ENCODE peak calls at places on chromosomes 12 and 14, in nine cellular contexts. W is mesenchymal stem cell, D is cardiac fibroblast, U is amniotic stem cell, F is fibroblast of lung, I is NCI-H1694 treated with DMSO at 0.1 percent for 48 hours, J is DMS79, K is keratinocyte, Z is body of pancreas. O is an unnamed sample.

GRCh38 chr12:105480162-105480561 is 149.7 kb downstream of the C12orf75 start:
- DNase-seq in F (peak), W (peak), D (no peak), U (no peak), Z (no peak), I (no peak), J (no peak), K (no peak), O (peak)

GRCh38 chr14:29354446-29354845 is 573.2 kb downstream of the PRKD1 start:
- DNase-seq in W (no peak), F (no peak), K (no peak), Z (no peak), D (no peak), J (no peak), U (no peak), I (peak), O (no peak)

GRCh38 chr14:23182372-23183014 is 967 bp downstream of the SLC7A8 start:
- DNase-seq in J (peak), U (no peak), W (no peak), F (no peak), D (no peak), Z (peak), I (peak), K (no peak), O (no peak)

GRCh38 chr12:58583956-58584355 is 336.3 kb downstream of the LRIG3 start:
- DNase-seq in D (no peak), F (peak), Z (no peak), K (no peak), W (peak), J (no peak), U (no peak), I (no peak), O (no peak)

GRCh38 chr12:92021665-92022033 is 124.0 kb downstream of the BTG1 start:
- DNase-seq in I (no peak), K (no peak), F (no peak), W (no peak), U (no peak), D (no peak), Z (no peak), J (no peak), O (no peak)

GRCh38 chr14:32366256-32366655 is 37.2 kb downstream of the AKAP6 start:
- DNase-seq in D (peak), U (no peak), J (no peak), W (peak), F (peak), Z (no peak), I (no peak), K (no peak), O (no peak)

GRCh38 chr12:91250273-91250672 is 67.7 kb upstream of the DCN start:
- DNase-seq in Z (no peak), D (peak), K (no peak), W (no peak), U (no peak), F (no peak), I (no peak), J (no peak), O (peak)

GRCh38 chr12:127628655-127629054 is 638.3 kb upstream of the TMEM132C start:
- DNase-seq in W (peak), U (peak), Z (no peak), F (peak), K (no peak), D (no peak), J (no peak), I (no peak), O (no peak)

GRCh38 chr14:95319312-95320075 is at the start of gene CLMN:
- DNase-seq in U (no peak), I (peak), Z (peak), J (peak), W (peak), D (peak), F (peak), K (no peak), O (peak)

GRCh38 chr14:33859306-33859705 is 91.6 kb downstream of the EGLN3 start:
- DNase-seq in Z (no peak), J (no peak), D (no peak), W (peak), I (no peak), U (no peak), K (no peak), F (peak), O (peak)

GRCh38 chr12:111312708-111313107 is 56.2 kb downstream of the PHETA1 start:
- DNase-seq in J (no peak), I (no peak), W (no peak), F (no peak), U (no peak), D (no peak), K (no peak), Z (no peak), O (no peak)

GRCh38 chr12:101850199-101850598 is 19.4 kb upstream of the GNPTAB start:
- DNase-seq in F (no peak), I (no peak), K (no peak), D (no peak), U (no peak), W (no peak), Z (no peak), J (no peak), O (no peak)

GRCh38 chr14:20409226-20409625 is 4.1 kb downstream of the TEP1 start:
- DNase-seq in Z (no peak), F (peak), J (no peak), W (peak), K (no peak), U (no peak), D (no peak), I (no peak), O (no peak)

GRCh38 chr14:103391048-103391447 is 5.8 kb downstream of the MARK3 start:
- DNase-seq in K (no peak), I (peak), F (peak), W (peak), J (no peak), U (peak), Z (no peak), D (peak), O (peak)

GRCh38 chr14:76196980-76197379 is 45.3 kb downstream of the GPATCH2L start:
- DNase-seq in D (no peak), J (no peak), K (no peak), U (no peak), F (no peak), Z (no peak), I (no peak), W (no peak), O (no peak)

GRCh38 chr14:85529803-85530574 is at the start of gene FLRT2:
- DNase-seq in U (peak), W (peak), K (no peak), Z (peak), F (peak), I (no peak), J (no peak), D (peak), O (peak)

GRCh38 chr14:104820669-104821228 is 19.8 kb downstream of the ZBTB42 start:
- DNase-seq in W (peak), J (no peak), U (no peak), D (peak), Z (peak), F (peak), K (no peak), I (peak), O (peak)